ENCODE peak calls at places on chromosomes 12 and 14, in four cellular contexts. One of them, this sample, is unnamed.

GRCh38 chr12:48021485-48022179 is 17.4 kb upstream of the COL2A1 start:
- DNase-seq in HEK293T: peak
- DNase-seq in activated T-cell treated with anti-CD3 and anti-CD28 coated beads, Interleukin-2, amount 50 U/mL, for 72 hours: no peak
- DNase-seq in PC-3: peak
- DNase-seq in this sample: peak

GRCh38 chr12:108783446-108783845 is 52.1 kb upstream of the CORO1C start:
- DNase-seq in HEK293T: no peak
- DNase-seq in activated T-cell treated with anti-CD3 and anti-CD28 coated beads, Interleukin-2, amount 50 U/mL, for 72 hours: no peak
- DNase-seq in PC-3: no peak
- DNase-seq in this sample: no peak

GRCh38 chr12:3576891-3577290 is 85.9 kb downstream of the PRMT8 start:
- DNase-seq in HEK293T: no peak
- DNase-seq in activated T-cell treated with anti-CD3 and anti-CD28 coated beads, Interleukin-2, amount 50 U/mL, for 72 hours: no peak
- DNase-seq in PC-3: no peak
- DNase-seq in this sample: no peak

GRCh38 chr12:112900298-112901145 is 6.2 kb upstream of the OAS1 start:
- DNase-seq in HEK293T: peak
- DNase-seq in activated T-cell treated with anti-CD3 and anti-CD28 coated beads, Interleukin-2, amount 50 U/mL, for 72 hours: peak
- DNase-seq in PC-3: peak
- DNase-seq in this sample: peak

GRCh38 chr12:88471641-88472040 is 108.6 kb downstream of the KITLG start:
- DNase-seq in HEK293T: no peak
- DNase-seq in activated T-cell treated with anti-CD3 and anti-CD28 coated beads, Interleukin-2, amount 50 U/mL, for 72 hours: no peak
- DNase-seq in PC-3: peak
- DNase-seq in this sample: peak

GRCh38 chr14:77303417-77304156 is 17.1 kb downstream of the POMT2 start:
- DNase-seq in HEK293T: no peak
- DNase-seq in activated T-cell treated with anti-CD3 and anti-CD28 coated beads, Interleukin-2, amount 50 U/mL, for 72 hours: peak
- DNase-seq in PC-3: peak
- DNase-seq in this sample: peak

GRCh38 chr12:24853588-24853987 is 95.3 kb downstream of the BCAT1 start:
- DNase-seq in HEK293T: no peak
- DNase-seq in activated T-cell treated with anti-CD3 and anti-CD28 coated beads, Interleukin-2, amount 50 U/mL, for 72 hours: no peak
- DNase-seq in PC-3: no peak
- DNase-seq in this sample: peak

GRCh38 chr12:3149505-3150307 is 72.5 kb downstream of the TSPAN9 start:
- DNase-seq in HEK293T: no peak
- DNase-seq in activated T-cell treated with anti-CD3 and anti-CD28 coated beads, Interleukin-2, amount 50 U/mL, for 72 hours: no peak
- DNase-seq in PC-3: no peak
- DNase-seq in this sample: no peak

GRCh38 chr12:15155271-15155670 is 65.9 kb downstream of the RERG start:
- DNase-seq in HEK293T: no peak
- DNase-seq in activated T-cell treated with anti-CD3 and anti-CD28 coated beads, Interleukin-2, amount 50 U/mL, for 72 hours: no peak
- DNase-seq in PC-3: no peak
- DNase-seq in this sample: peak

GRCh38 chr14:38047518-38047917 is 160.2 kb upstream of the SSTR1 start:
- DNase-seq in HEK293T: no peak
- DNase-seq in activated T-cell treated with anti-CD3 and anti-CD28 coated beads, Interleukin-2, amount 50 U/mL, for 72 hours: no peak
- DNase-seq in PC-3: no peak
- DNase-seq in this sample: no peak

GRCh38 chr12:50059440-50060119 is 2.2 kb downstream of the ASIC1 start:
- DNase-seq in HEK293T: no peak
- DNase-seq in activated T-cell treated with anti-CD3 and anti-CD28 coated beads, Interleukin-2, amount 50 U/mL, for 72 hours: peak
- DNase-seq in PC-3: no peak
- DNase-seq in this sample: no peak

GRCh38 chr12:57111046-57111698 is at the start of gene STAT6:
- DNase-seq in HEK293T: peak
- DNase-seq in activated T-cell treated with anti-CD3 and anti-CD28 coated beads, Interleukin-2, amount 50 U/mL, for 72 hours: peak
- DNase-seq in PC-3: peak
- DNase-seq in this sample: peak

GRCh38 chr14:75283884-75284563 is 5.4 kb downstream of the FOS start:
- DNase-seq in HEK293T: no peak
- DNase-seq in activated T-cell treated with anti-CD3 and anti-CD28 coated beads, Interleukin-2, amount 50 U/mL, for 72 hours: no peak
- DNase-seq in PC-3: no peak
- DNase-seq in this sample: peak

GRCh38 chr12:110002691-110003515 is 3.7 kb downstream of the ANKRD13A start:
- DNase-seq in HEK293T: no peak
- DNase-seq in activated T-cell treated with anti-CD3 and anti-CD28 coated beads, Interleukin-2, amount 50 U/mL, for 72 hours: no peak
- DNase-seq in PC-3: peak
- DNase-seq in this sample: peak

GRCh38 chr12:12210983-12211382 is 55.9 kb downstream of the LRP6 start:
- DNase-seq in HEK293T: no peak
- DNase-seq in activated T-cell treated with anti-CD3 and anti-CD28 coated beads, Interleukin-2, amount 50 U/mL, for 72 hours: peak
- DNase-seq in PC-3: no peak
- DNase-seq in this sample: no peak

GRCh38 chr14:52013984-52014600 is 24.7 kb downstream of the RTRAF start:
- DNase-seq in HEK293T: peak
- DNase-seq in activated T-cell treated with anti-CD3 and anti-CD28 coated beads, Interleukin-2, amount 50 U/mL, for 72 hours: no peak
- DNase-seq in PC-3: peak
- DNase-seq in this sample: no peak

GRCh38 chr12:34105392-34105933 is 83.2 kb downstream of the ALG10 start:
- DNase-seq in HEK293T: no peak
- DNase-seq in activated T-cell treated with anti-CD3 and anti-CD28 coated beads, Interleukin-2, amount 50 U/mL, for 72 hours: no peak
- DNase-seq in PC-3: no peak
- DNase-seq in this sample: no peak

GRCh38 chr12:47818382-47818700 is 1.4 kb downstream of the HDAC7 start:
- DNase-seq in HEK293T: no peak
- DNase-seq in activated T-cell treated with anti-CD3 and anti-CD28 coated beads, Interleukin-2, amount 50 U/mL, for 72 hours: peak
- DNase-seq in PC-3: no peak
- DNase-seq in this sample: no peak

GRCh38 chr12:7439579-7440505 is 4.1 kb downstream of the CD163L1 start:
- DNase-seq in HEK293T: peak
- DNase-seq in activated T-cell treated with anti-CD3 and anti-CD28 coated beads, Interleukin-2, amount 50 U/mL, for 72 hours: peak
- DNase-seq in PC-3: no peak
- DNase-seq in this sample: peak

GRCh38 chr12:92036771-92037453 is 108.7 kb downstream of the BTG1 start:
- DNase-seq in HEK293T: no peak
- DNase-seq in activated T-cell treated with anti-CD3 and anti-CD28 coated beads, Interleukin-2, amount 50 U/mL, for 72 hours: no peak
- DNase-seq in PC-3: no peak
- DNase-seq in this sample: peak

GRCh38 chr12:14283489-14284144 is 81.9 kb upstream of the ATF7IP start:
- DNase-seq in HEK293T: no peak
- DNase-seq in activated T-cell treated with anti-CD3 and anti-CD28 coated beads, Interleukin-2, amount 50 U/mL, for 72 hours: no peak
- DNase-seq in PC-3: no peak
- DNase-seq in this sample: no peak

GRCh38 chr14:88821378-88821777 is 3.1 kb upstream of the TTC8 start:
- DNase-seq in HEK293T: no peak
- DNase-seq in activated T-cell treated with anti-CD3 and anti-CD28 coated beads, Interleukin-2, amount 50 U/mL, for 72 hours: no peak
- DNase-seq in PC-3: no peak
- DNase-seq in this sample: no peak

GRCh38 chr14:23406244-23406643 is 1.8 kb downstream of the MYH6 start:
- DNase-seq in HEK293T: no peak
- DNase-seq in activated T-cell treated with anti-CD3 and anti-CD28 coated beads, Interleukin-2, amount 50 U/mL, for 72 hours: no peak
- DNase-seq in PC-3: no peak
- DNase-seq in this sample: no peak

GRCh38 chr14:22998324-22999012 is 11.5 kb downstream of the C14orf93 start:
- DNase-seq in HEK293T: no peak
- DNase-seq in activated T-cell treated with anti-CD3 and anti-CD28 coated beads, Interleukin-2, amount 50 U/mL, for 72 hours: no peak
- DNase-seq in PC-3: no peak
- DNase-seq in this sample: no peak

GRCh38 chr14:71245659-71246361 is 338.6 kb downstream of the PCNX1 start:
- DNase-seq in HEK293T: no peak
- DNase-seq in activated T-cell treated with anti-CD3 and anti-CD28 coated beads, Interleukin-2, amount 50 U/mL, for 72 hours: peak
- DNase-seq in PC-3: no peak
- DNase-seq in this sample: no peak

GRCh38 chr14:66311935-66312334 is 174.2 kb upstream of the CCDC196 start:
- DNase-seq in HEK293T: no peak
- DNase-seq in activated T-cell treated with anti-CD3 and anti-CD28 coated beads, Interleukin-2, amount 50 U/mL, for 72 hours: no peak
- DNase-seq in PC-3: no peak
- DNase-seq in this sample: no peak

GRCh38 chr14:91418387-91419043 is 895 bp upstream of the CCDC88C start:
- DNase-seq in HEK293T: peak
- DNase-seq in activated T-cell treated with anti-CD3 and anti-CD28 coated beads, Interleukin-2, amount 50 U/mL, for 72 hours: peak
- DNase-seq in PC-3: peak
- DNase-seq in this sample: peak

GRCh38 chr12:24562761-24563392 is 386.0 kb downstream of the BCAT1 start:
- DNase-seq in HEK293T: peak
- DNase-seq in activated T-cell treated with anti-CD3 and anti-CD28 coated beads, Interleukin-2, amount 50 U/mL, for 72 hours: peak
- DNase-seq in PC-3: no peak
- DNase-seq in this sample: peak

GRCh38 chr14:56787530-56787929 is 22.7 kb downstream of the OTX2 start:
- DNase-seq in HEK293T: no peak
- DNase-seq in activated T-cell treated with anti-CD3 and anti-CD28 coated beads, Interleukin-2, amount 50 U/mL, for 72 hours: no peak
- DNase-seq in PC-3: no peak
- DNase-seq in this sample: no peak

GRCh38 chr12:93664573-93665138 is 12.5 kb upstream of the CRADD start:
- DNase-seq in HEK293T: no peak
- DNase-seq in activated T-cell treated with anti-CD3 and anti-CD28 coated beads, Interleukin-2, amount 50 U/mL, for 72 hours: no peak
- DNase-seq in PC-3: peak
- DNase-seq in this sample: peak

GRCh38 chr12:116138380-116138779 is 139.1 kb downstream of the MED13L start:
- DNase-seq in HEK293T: no peak
- DNase-seq in activated T-cell treated with anti-CD3 and anti-CD28 coated beads, Interleukin-2, amount 50 U/mL, for 72 hours: no peak
- DNase-seq in PC-3: no peak
- DNase-seq in this sample: no peak

GRCh38 chr14:64244279-64244678 is 49.9 kb downstream of the ESR2 start:
- DNase-seq in HEK293T: no peak
- DNase-seq in activated T-cell treated with anti-CD3 and anti-CD28 coated beads, Interleukin-2, amount 50 U/mL, for 72 hours: no peak
- DNase-seq in PC-3: no peak
- DNase-seq in this sample: peak

GRCh38 chr12:26126340-26127284 is 1.8 kb upstream of the BHLHE41 start:
- DNase-seq in HEK293T: peak
- DNase-seq in activated T-cell treated with anti-CD3 and anti-CD28 coated beads, Interleukin-2, amount 50 U/mL, for 72 hours: peak
- DNase-seq in PC-3: peak
- DNase-seq in this sample: peak

GRCh38 chr14:106185837-106186233 is 659.5 kb downstream of the TMEM121 start:
- DNase-seq in HEK293T: no peak
- DNase-seq in activated T-cell treated with anti-CD3 and anti-CD28 coated beads, Interleukin-2, amount 50 U/mL, for 72 hours: peak
- DNase-seq in PC-3: no peak
- DNase-seq in this sample: no peak

This sample was measured in epithelial cell of esophagus.